ENCODE peak calls at places on chromosome 11, in eight cellular contexts. One of them, this sample, is unnamed.

GRCh38 chr11:19632435-19632834 is 80.2 kb upstream of the NAV2 start:
- DNase-seq in mucosa of gallbladder: no peak
- DNase-seq in PC-3: peak
- DNase-seq in tibial artery: no peak
- DNase-seq in brain microvascular endothelial cell: no peak
- DNase-seq in NCI-H1105 treated with DMSO at 0.1 percent for 48 hours: no peak
- DNase-seq in T-helper 1 cell: no peak
- DNase-seq in HTR-8/SVneo: no peak
- DNase-seq in this sample: peak

GRCh38 chr11:46075168-46075567 is 46.1 kb downstream of the PHF21A start:
- DNase-seq in mucosa of gallbladder: no peak
- DNase-seq in PC-3: peak
- DNase-seq in tibial artery: no peak
- DNase-seq in brain microvascular endothelial cell: peak
- DNase-seq in NCI-H1105 treated with DMSO at 0.1 percent for 48 hours: no peak
- DNase-seq in T-helper 1 cell: no peak
- DNase-seq in HTR-8/SVneo: no peak
- DNase-seq in this sample: peak

GRCh38 chr11:30453705-30454104 is 130.8 kb downstream of the ARL14EP start:
- DNase-seq in mucosa of gallbladder: no peak
- DNase-seq in PC-3: no peak
- DNase-seq in tibial artery: no peak
- DNase-seq in brain microvascular endothelial cell: no peak
- DNase-seq in NCI-H1105 treated with DMSO at 0.1 percent for 48 hours: no peak
- DNase-seq in T-helper 1 cell: no peak
- DNase-seq in HTR-8/SVneo: no peak
- DNase-seq in this sample: no peak

GRCh38 chr11:62726156-62727006 is 876 bp downstream of the HNRNPUL2 start:
- DNase-seq in mucosa of gallbladder: no peak
- DNase-seq in PC-3: no peak
- DNase-seq in tibial artery: no peak
- DNase-seq in brain microvascular endothelial cell: no peak
- DNase-seq in NCI-H1105 treated with DMSO at 0.1 percent for 48 hours: no peak
- DNase-seq in T-helper 1 cell: peak
- DNase-seq in HTR-8/SVneo: no peak
- DNase-seq in this sample: no peak

GRCh38 chr11:122661182-122661945 is 5.8 kb downstream of the UBASH3B start:
- DNase-seq in mucosa of gallbladder: no peak
- DNase-seq in PC-3: peak
- DNase-seq in tibial artery: no peak
- DNase-seq in brain microvascular endothelial cell: no peak
- DNase-seq in NCI-H1105 treated with DMSO at 0.1 percent for 48 hours: peak
- DNase-seq in T-helper 1 cell: no peak
- DNase-seq in HTR-8/SVneo: peak
- DNase-seq in this sample: peak

GRCh38 chr11:59545179-59546020 is 34.1 kb downstream of the OR4D9 start:
- DNase-seq in mucosa of gallbladder: no peak
- DNase-seq in PC-3: no peak
- DNase-seq in tibial artery: no peak
- DNase-seq in brain microvascular endothelial cell: peak
- DNase-seq in NCI-H1105 treated with DMSO at 0.1 percent for 48 hours: no peak
- DNase-seq in T-helper 1 cell: no peak
- DNase-seq in HTR-8/SVneo: peak
- DNase-seq in this sample: peak

GRCh38 chr11:118290923-118291322 is 13.6 kb upstream of the CD3E start:
- DNase-seq in mucosa of gallbladder: peak
- DNase-seq in PC-3: peak
- DNase-seq in tibial artery: peak
- DNase-seq in brain microvascular endothelial cell: no peak
- DNase-seq in NCI-H1105 treated with DMSO at 0.1 percent for 48 hours: no peak
- DNase-seq in T-helper 1 cell: peak
- DNase-seq in HTR-8/SVneo: peak
- DNase-seq in this sample: peak

GRCh38 chr11:109796253-109796652 is 296.9 kb upstream of the ZC3H12C start:
- DNase-seq in mucosa of gallbladder: no peak
- DNase-seq in PC-3: no peak
- DNase-seq in tibial artery: no peak
- DNase-seq in brain microvascular endothelial cell: no peak
- DNase-seq in NCI-H1105 treated with DMSO at 0.1 percent for 48 hours: no peak
- DNase-seq in T-helper 1 cell: no peak
- DNase-seq in HTR-8/SVneo: no peak
- DNase-seq in this sample: no peak

GRCh38 chr11:43649501-43649900 is 31.0 kb upstream of the HSD17B12 start:
- DNase-seq in mucosa of gallbladder: no peak
- DNase-seq in PC-3: no peak
- DNase-seq in tibial artery: no peak
- DNase-seq in brain microvascular endothelial cell: no peak
- DNase-seq in NCI-H1105 treated with DMSO at 0.1 percent for 48 hours: no peak
- DNase-seq in T-helper 1 cell: no peak
- DNase-seq in HTR-8/SVneo: no peak
- DNase-seq in this sample: no peak

GRCh38 chr11:68214173-68215086 is 1.3 kb upstream of the KMT5B start:
- DNase-seq in mucosa of gallbladder: no peak
- DNase-seq in PC-3: no peak
- DNase-seq in tibial artery: peak
- DNase-seq in brain microvascular endothelial cell: peak
- DNase-seq in NCI-H1105 treated with DMSO at 0.1 percent for 48 hours: peak
- DNase-seq in T-helper 1 cell: no peak
- DNase-seq in HTR-8/SVneo: peak
- DNase-seq in this sample: no peak

GRCh38 chr11:77019976-77020591 is 14.1 kb upstream of the B3GNT6 start:
- DNase-seq in mucosa of gallbladder: no peak
- DNase-seq in PC-3: peak
- DNase-seq in tibial artery: no peak
- DNase-seq in brain microvascular endothelial cell: peak
- DNase-seq in NCI-H1105 treated with DMSO at 0.1 percent for 48 hours: no peak
- DNase-seq in T-helper 1 cell: no peak
- DNase-seq in HTR-8/SVneo: peak
- DNase-seq in this sample: peak

GRCh38 chr11:11985016-11985715 is 23.3 kb downstream of the DKK3 start:
- DNase-seq in mucosa of gallbladder: no peak
- DNase-seq in PC-3: peak
- DNase-seq in tibial artery: no peak
- DNase-seq in brain microvascular endothelial cell: peak
- DNase-seq in NCI-H1105 treated with DMSO at 0.1 percent for 48 hours: no peak
- DNase-seq in T-helper 1 cell: no peak
- DNase-seq in HTR-8/SVneo: no peak
- DNase-seq in this sample: peak

GRCh38 chr11:3010004-3010403 is 17.9 kb upstream of the NAP1L4 start:
- DNase-seq in mucosa of gallbladder: no peak
- DNase-seq in PC-3: no peak
- DNase-seq in tibial artery: no peak
- DNase-seq in brain microvascular endothelial cell: no peak
- DNase-seq in NCI-H1105 treated with DMSO at 0.1 percent for 48 hours: no peak
- DNase-seq in T-helper 1 cell: no peak
- DNase-seq in HTR-8/SVneo: no peak
- DNase-seq in this sample: no peak

GRCh38 chr11:14380947-14381555 is 22.1 kb upstream of the RRAS2 start:
- DNase-seq in mucosa of gallbladder: peak
- DNase-seq in PC-3: peak
- DNase-seq in tibial artery: peak
- DNase-seq in brain microvascular endothelial cell: no peak
- DNase-seq in NCI-H1105 treated with DMSO at 0.1 percent for 48 hours: peak
- DNase-seq in T-helper 1 cell: peak
- DNase-seq in HTR-8/SVneo: peak
- DNase-seq in this sample: peak

GRCh38 chr11:78318733-78319132 is 98.9 kb downstream of the GAB2 start:
- DNase-seq in mucosa of gallbladder: no peak
- DNase-seq in PC-3: no peak
- DNase-seq in tibial artery: no peak
- DNase-seq in brain microvascular endothelial cell: no peak
- DNase-seq in NCI-H1105 treated with DMSO at 0.1 percent for 48 hours: no peak
- DNase-seq in T-helper 1 cell: no peak
- DNase-seq in HTR-8/SVneo: no peak
- DNase-seq in this sample: no peak

GRCh38 chr11:120893431-120894206 is 130.3 kb upstream of the TBCEL start:
- DNase-seq in mucosa of gallbladder: no peak
- DNase-seq in PC-3: no peak
- DNase-seq in tibial artery: no peak
- DNase-seq in brain microvascular endothelial cell: no peak
- DNase-seq in NCI-H1105 treated with DMSO at 0.1 percent for 48 hours: peak
- DNase-seq in T-helper 1 cell: no peak
- DNase-seq in HTR-8/SVneo: no peak
- DNase-seq in this sample: peak

GRCh38 chr11:131070365-131070764 is 154.1 kb upstream of the SNX19 start:
- DNase-seq in mucosa of gallbladder: no peak
- DNase-seq in PC-3: no peak
- DNase-seq in tibial artery: no peak
- DNase-seq in brain microvascular endothelial cell: no peak
- DNase-seq in NCI-H1105 treated with DMSO at 0.1 percent for 48 hours: no peak
- DNase-seq in T-helper 1 cell: no peak
- DNase-seq in HTR-8/SVneo: no peak
- DNase-seq in this sample: no peak

GRCh38 chr11:92480519-92480918 is 255.9 kb downstream of the FAT3 start:
- DNase-seq in mucosa of gallbladder: no peak
- DNase-seq in PC-3: peak
- DNase-seq in tibial artery: no peak
- DNase-seq in brain microvascular endothelial cell: peak
- DNase-seq in NCI-H1105 treated with DMSO at 0.1 percent for 48 hours: no peak
- DNase-seq in T-helper 1 cell: no peak
- DNase-seq in HTR-8/SVneo: no peak
- DNase-seq in this sample: no peak

GRCh38 chr11:117884994-117885393 is 8.5 kb upstream of the FXYD6 start:
- DNase-seq in mucosa of gallbladder: no peak
- DNase-seq in PC-3: no peak
- DNase-seq in tibial artery: no peak
- DNase-seq in brain microvascular endothelial cell: peak
- DNase-seq in NCI-H1105 treated with DMSO at 0.1 percent for 48 hours: no peak
- DNase-seq in T-helper 1 cell: no peak
- DNase-seq in HTR-8/SVneo: no peak
- DNase-seq in this sample: no peak

GRCh38 chr11:117669062-117669461 is 128.0 kb downstream of the DSCAML1 start:
- DNase-seq in mucosa of gallbladder: no peak
- DNase-seq in PC-3: no peak
- DNase-seq in tibial artery: no peak
- DNase-seq in brain microvascular endothelial cell: no peak
- DNase-seq in NCI-H1105 treated with DMSO at 0.1 percent for 48 hours: peak
- DNase-seq in T-helper 1 cell: no peak
- DNase-seq in HTR-8/SVneo: no peak
- DNase-seq in this sample: no peak

GRCh38 chr11:21933095-21933494 is 259.8 kb upstream of the ANO5 start:
- DNase-seq in mucosa of gallbladder: no peak
- DNase-seq in PC-3: no peak
- DNase-seq in tibial artery: no peak
- DNase-seq in brain microvascular endothelial cell: no peak
- DNase-seq in NCI-H1105 treated with DMSO at 0.1 percent for 48 hours: peak
- DNase-seq in T-helper 1 cell: no peak
- DNase-seq in HTR-8/SVneo: no peak
- DNase-seq in this sample: no peak

GRCh38 chr11:64284962-64285884 is at the start of gene GPR137:
- DNase-seq in mucosa of gallbladder: peak
- DNase-seq in PC-3: peak
- DNase-seq in tibial artery: peak
- DNase-seq in brain microvascular endothelial cell: peak
- DNase-seq in NCI-H1105 treated with DMSO at 0.1 percent for 48 hours: peak
- DNase-seq in T-helper 1 cell: peak
- DNase-seq in HTR-8/SVneo: peak
- DNase-seq in this sample: peak

GRCh38 chr11:123577081-123577598 is 77.3 kb downstream of the SCN3B start:
- DNase-seq in mucosa of gallbladder: peak
- DNase-seq in PC-3: peak
- DNase-seq in tibial artery: peak
- DNase-seq in brain microvascular endothelial cell: peak
- DNase-seq in NCI-H1105 treated with DMSO at 0.1 percent for 48 hours: peak
- DNase-seq in T-helper 1 cell: peak
- DNase-seq in HTR-8/SVneo: peak
- DNase-seq in this sample: peak

GRCh38 chr11:73596547-73596946 is 1.4 kb downstream of the FAM168A start:
- DNase-seq in mucosa of gallbladder: no peak
- DNase-seq in PC-3: no peak
- DNase-seq in tibial artery: no peak
- DNase-seq in brain microvascular endothelial cell: no peak
- DNase-seq in NCI-H1105 treated with DMSO at 0.1 percent for 48 hours: no peak
- DNase-seq in T-helper 1 cell: no peak
- DNase-seq in HTR-8/SVneo: no peak
- DNase-seq in this sample: no peak

GRCh38 chr11:63142459-63142858 is 1.6 kb downstream of the SLC22A24 start:
- DNase-seq in mucosa of gallbladder: no peak
- DNase-seq in PC-3: no peak
- DNase-seq in tibial artery: no peak
- DNase-seq in brain microvascular endothelial cell: no peak
- DNase-seq in NCI-H1105 treated with DMSO at 0.1 percent for 48 hours: no peak
- DNase-seq in T-helper 1 cell: no peak
- DNase-seq in HTR-8/SVneo: no peak
- DNase-seq in this sample: no peak

GRCh38 chr11:91170711-91171110 is 947.9 kb upstream of the CHORDC1 start:
- DNase-seq in mucosa of gallbladder: no peak
- DNase-seq in PC-3: no peak
- DNase-seq in tibial artery: no peak
- DNase-seq in brain microvascular endothelial cell: no peak
- DNase-seq in NCI-H1105 treated with DMSO at 0.1 percent for 48 hours: no peak
- DNase-seq in T-helper 1 cell: no peak
- DNase-seq in HTR-8/SVneo: no peak
- DNase-seq in this sample: no peak

GRCh38 chr11:72643547-72643946 is 30.7 kb downstream of the PDE2A start:
- DNase-seq in mucosa of gallbladder: no peak
- DNase-seq in PC-3: peak
- DNase-seq in tibial artery: peak
- DNase-seq in brain microvascular endothelial cell: peak
- DNase-seq in NCI-H1105 treated with DMSO at 0.1 percent for 48 hours: peak
- DNase-seq in T-helper 1 cell: no peak
- DNase-seq in HTR-8/SVneo: peak
- DNase-seq in this sample: peak

GRCh38 chr11:64744544-64745218 is 739 bp upstream of the RASGRP2 start:
- DNase-seq in mucosa of gallbladder: no peak
- DNase-seq in PC-3: no peak
- DNase-seq in tibial artery: no peak
- DNase-seq in brain microvascular endothelial cell: no peak
- DNase-seq in NCI-H1105 treated with DMSO at 0.1 percent for 48 hours: no peak
- DNase-seq in T-helper 1 cell: no peak
- DNase-seq in HTR-8/SVneo: no peak
- DNase-seq in this sample: no peak

GRCh38 chr11:48055292-48056132 is 75.2 kb downstream of the PTPRJ start:
- DNase-seq in mucosa of gallbladder: peak
- DNase-seq in PC-3: peak
- DNase-seq in tibial artery: no peak
- DNase-seq in brain microvascular endothelial cell: peak
- DNase-seq in NCI-H1105 treated with DMSO at 0.1 percent for 48 hours: no peak
- DNase-seq in T-helper 1 cell: peak
- DNase-seq in HTR-8/SVneo: no peak
- DNase-seq in this sample: peak

GRCh38 chr11:130426223-130427048 is 2.0 kb downstream of the ADAMTS8 start:
- DNase-seq in mucosa of gallbladder: no peak
- DNase-seq in PC-3: no peak
- DNase-seq in tibial artery: no peak
- DNase-seq in brain microvascular endothelial cell: no peak
- DNase-seq in NCI-H1105 treated with DMSO at 0.1 percent for 48 hours: peak
- DNase-seq in T-helper 1 cell: no peak
- DNase-seq in HTR-8/SVneo: no peak
- DNase-seq in this sample: no peak

GRCh38 chr11:17351510-17352176 is at the start of gene NCR3LG1:
- DNase-seq in mucosa of gallbladder: peak
- DNase-seq in PC-3: no peak
- DNase-seq in tibial artery: peak
- DNase-seq in brain microvascular endothelial cell: peak
- DNase-seq in NCI-H1105 treated with DMSO at 0.1 percent for 48 hours: peak
- DNase-seq in T-helper 1 cell: peak
- DNase-seq in HTR-8/SVneo: peak
- DNase-seq in this sample: peak

GRCh38 chr11:64842851-64843841 is 1.3 kb downstream of the CDC42BPG start:
- DNase-seq in mucosa of gallbladder: peak
- DNase-seq in PC-3: peak
- DNase-seq in tibial artery: no peak
- DNase-seq in brain microvascular endothelial cell: no peak
- DNase-seq in NCI-H1105 treated with DMSO at 0.1 percent for 48 hours: no peak
- DNase-seq in T-helper 1 cell: no peak
- DNase-seq in HTR-8/SVneo: peak
- DNase-seq in this sample: peak

GRCh38 chr11:76445122-76446084 is 585 bp downstream of the EMSY start:
- DNase-seq in mucosa of gallbladder: peak
- DNase-seq in PC-3: peak
- DNase-seq in tibial artery: peak
- DNase-seq in brain microvascular endothelial cell: peak
- DNase-seq in NCI-H1105 treated with DMSO at 0.1 percent for 48 hours: peak
- DNase-seq in T-helper 1 cell: peak
- DNase-seq in HTR-8/SVneo: peak
- DNase-seq in this sample: peak

GRCh38 chr11:64802370-64803162 is 448 bp downstream of the MAP4K2 start:
- DNase-seq in mucosa of gallbladder: no peak
- DNase-seq in PC-3: no peak
- DNase-seq in tibial artery: peak
- DNase-seq in brain microvascular endothelial cell: no peak
- DNase-seq in NCI-H1105 treated with DMSO at 0.1 percent for 48 hours: no peak
- DNase-seq in T-helper 1 cell: no peak
- DNase-seq in HTR-8/SVneo: peak
- DNase-seq in this sample: no peak